ENCODE peak calls at places on chromosomes 13 and 19, in six cellular contexts. One of them, this sample, is unnamed.

GRCh38 chr13:100675660-100676129 is 1.1 kb upstream of the TMTC4 start:
- DNase-seq in A549: no peak
- DNase-seq in IMR-90: no peak
- DNase-seq in transverse colon: no peak
- DNase-seq in sigmoid colon: no peak
- DNase-seq in neural progenitor cell: no peak
- DNase-seq in this sample: no peak

GRCh38 chr19:35090160-35090794 is 25.3 kb upstream of the FXYD3 start:
- DNase-seq in A549: peak; percentile 82
- DNase-seq in sigmoid colon: no peak
- DNase-seq in neural progenitor cell: peak; percentile 78
- DNase-seq in IMR-90: peak; percentile 53
- DNase-seq in transverse colon: peak; percentile 58
- DNase-seq in this sample: peak; percentile 28

GRCh38 chr13:44309771-44310767 is 63.6 kb upstream of the SERP2 start:
- DNase-seq in A549: peak; percentile 67
- DNase-seq in transverse colon: peak; percentile 84
- DNase-seq in neural progenitor cell: no peak
- DNase-seq in sigmoid colon: peak; percentile 74
- DNase-seq in IMR-90: no peak
- DNase-seq in this sample: peak; percentile 53

GRCh38 chr13:67402546-67402945 is 172.4 kb upstream of the PCDH9 start:
- DNase-seq in sigmoid colon: no peak
- DNase-seq in A549: no peak
- DNase-seq in neural progenitor cell: no peak
- DNase-seq in IMR-90: no peak
- DNase-seq in transverse colon: no peak
- DNase-seq in this sample: peak; percentile 6

GRCh38 chr13:64127856-64128255 is 2712.2 kb upstream of the PCDH20 start:
- DNase-seq in IMR-90: no peak
- DNase-seq in sigmoid colon: no peak
- DNase-seq in neural progenitor cell: no peak
- DNase-seq in A549: no peak
- DNase-seq in transverse colon: no peak
- DNase-seq in this sample: no peak

GRCh38 chr13:25923217-25924085 is 128.4 kb downstream of the SHISA2 start:
- DNase-seq in IMR-90: no peak
- DNase-seq in transverse colon: no peak
- DNase-seq in sigmoid colon: no peak
- DNase-seq in A549: no peak
- DNase-seq in neural progenitor cell: no peak
- DNase-seq in this sample: no peak

GRCh38 chr13:69970521-69970920 is 137.1 kb upstream of the ATXN8OS start:
- DNase-seq in IMR-90: no peak
- DNase-seq in A549: peak; percentile 0
- DNase-seq in sigmoid colon: no peak
- DNase-seq in neural progenitor cell: no peak
- DNase-seq in transverse colon: no peak
- DNase-seq in this sample: peak; percentile 5

GRCh38 chr13:43368003-43368402 is 344.6 kb downstream of the DNAJC15 start:
- DNase-seq in sigmoid colon: no peak
- DNase-seq in transverse colon: no peak
- DNase-seq in IMR-90: peak; percentile 57
- DNase-seq in A549: no peak
- DNase-seq in neural progenitor cell: no peak
- DNase-seq in this sample: no peak

GRCh38 chr13:95697052-95697680 is 20.2 kb downstream of the DNAJC3 start:
- DNase-seq in IMR-90: no peak
- DNase-seq in neural progenitor cell: no peak
- DNase-seq in sigmoid colon: no peak
- DNase-seq in A549: no peak
- DNase-seq in transverse colon: no peak
- DNase-seq in this sample: no peak

GRCh38 chr13:51643114-51643881 is 59.0 kb downstream of the WDFY2 start:
- DNase-seq in neural progenitor cell: no peak
- DNase-seq in IMR-90: peak; percentile 91
- DNase-seq in transverse colon: no peak
- DNase-seq in sigmoid colon: no peak
- DNase-seq in A549: peak; percentile 66
- DNase-seq in this sample: peak; percentile 93

GRCh38 chr19:13872339-13872694 is 4.6 kb upstream of the NANOS3 start:
- DNase-seq in IMR-90: no peak
- DNase-seq in sigmoid colon: no peak
- DNase-seq in A549: no peak
- DNase-seq in transverse colon: no peak
- DNase-seq in neural progenitor cell: no peak
- DNase-seq in this sample: no peak

GRCh38 chr19:40542197-40542859 is 34.3 kb upstream of the SHKBP1 start:
- DNase-seq in sigmoid colon: peak; percentile 95
- DNase-seq in neural progenitor cell: no peak
- DNase-seq in transverse colon: peak; percentile 53
- DNase-seq in A549: no peak
- DNase-seq in IMR-90: peak; percentile 60
- DNase-seq in this sample: no peak

GRCh38 chr13:40922437-40923040 is 96.6 kb downstream of the ELF1 start:
- DNase-seq in IMR-90: no peak
- DNase-seq in neural progenitor cell: peak; percentile 11
- DNase-seq in transverse colon: peak; percentile 61
- DNase-seq in A549: no peak
- DNase-seq in sigmoid colon: no peak
- DNase-seq in this sample: no peak

GRCh38 chr13:44764334-44764733 is 188.2 kb upstream of the TSC22D1 start:
- DNase-seq in A549: no peak
- DNase-seq in neural progenitor cell: peak; percentile 26
- DNase-seq in IMR-90: no peak
- DNase-seq in sigmoid colon: no peak
- DNase-seq in transverse colon: peak; percentile 78
- DNase-seq in this sample: no peak

GRCh38 chr13:70941454-70941853 is 833.2 kb upstream of the KLHL1 start:
- DNase-seq in A549: no peak
- DNase-seq in neural progenitor cell: no peak
- DNase-seq in IMR-90: no peak
- DNase-seq in sigmoid colon: no peak
- DNase-seq in transverse colon: no peak
- DNase-seq in this sample: no peak

GRCh38 chr13:44591316-44591715 is 15.2 kb upstream of the TSC22D1 start:
- DNase-seq in neural progenitor cell: peak; percentile 28
- DNase-seq in IMR-90: no peak
- DNase-seq in A549: no peak
- DNase-seq in sigmoid colon: no peak
- DNase-seq in transverse colon: no peak
- DNase-seq in this sample: no peak

GRCh38 chr19:30719189-30719990 is 347.2 kb downstream of the ZNF536 start:
- DNase-seq in sigmoid colon: peak; percentile 85
- DNase-seq in A549: peak; percentile 33
- DNase-seq in neural progenitor cell: peak; percentile 66
- DNase-seq in IMR-90: no peak
- DNase-seq in transverse colon: peak; percentile 60
- DNase-seq in this sample: peak; percentile 8

GRCh38 chr13:42048625-42049453 is at the start of gene DGKH:
- DNase-seq in transverse colon: peak; percentile 90
- DNase-seq in A549: peak; percentile 70
- DNase-seq in IMR-90: peak; percentile 78
- DNase-seq in neural progenitor cell: peak; percentile 89
- DNase-seq in sigmoid colon: peak; percentile 92
- DNase-seq in this sample: peak; percentile 65

GRCh38 chr19:3097442-3097871 is 3.3 kb downstream of the GNA11 start:
- DNase-seq in sigmoid colon: no peak
- DNase-seq in IMR-90: no peak
- DNase-seq in neural progenitor cell: no peak
- DNase-seq in transverse colon: peak; percentile 41
- DNase-seq in A549: no peak
- DNase-seq in this sample: no peak

GRCh38 chr19:5484398-5485285 is 29.4 kb downstream of the ZNRF4 start:
- DNase-seq in sigmoid colon: no peak
- DNase-seq in transverse colon: no peak
- DNase-seq in neural progenitor cell: peak; percentile 71
- DNase-seq in IMR-90: peak; percentile 60
- DNase-seq in A549: no peak
- DNase-seq in this sample: peak; percentile 54

GRCh38 chr19:29884466-29884865 is 57.6 kb upstream of the URI1 start:
- DNase-seq in transverse colon: no peak
- DNase-seq in neural progenitor cell: no peak
- DNase-seq in A549: no peak
- DNase-seq in IMR-90: no peak
- DNase-seq in sigmoid colon: peak; percentile 46
- DNase-seq in this sample: no peak

GRCh38 chr13:76425930-76426329 is 460.3 kb downstream of the KCTD12 start:
- DNase-seq in neural progenitor cell: no peak
- DNase-seq in A549: no peak
- DNase-seq in transverse colon: no peak
- DNase-seq in sigmoid colon: no peak
- DNase-seq in IMR-90: peak; percentile 93
- DNase-seq in this sample: peak; percentile 65

GRCh38 chr13:107250626-107251025 is 682.7 kb upstream of the ARGLU1 start:
- DNase-seq in sigmoid colon: no peak
- DNase-seq in IMR-90: peak; percentile 22
- DNase-seq in transverse colon: no peak
- DNase-seq in neural progenitor cell: no peak
- DNase-seq in A549: no peak
- DNase-seq in this sample: no peak

GRCh38 chr13:24671367-24672117 is 8.7 kb upstream of the ATP12A start:
- DNase-seq in sigmoid colon: peak; percentile 86
- DNase-seq in A549: peak; percentile 67
- DNase-seq in IMR-90: peak; percentile 72
- DNase-seq in transverse colon: peak; percentile 50
- DNase-seq in neural progenitor cell: peak; percentile 69
- DNase-seq in this sample: peak; percentile 74

GRCh38 chr19:58586131-58586765 is 13.1 kb upstream of the MZF1 start:
- DNase-seq in neural progenitor cell: no peak
- DNase-seq in sigmoid colon: peak; percentile 60
- DNase-seq in IMR-90: no peak
- DNase-seq in transverse colon: no peak
- DNase-seq in A549: no peak
- DNase-seq in this sample: no peak

GRCh38 chr13:30034448-30034795 is 184.0 kb upstream of the UBL3 start:
- DNase-seq in transverse colon: no peak
- DNase-seq in IMR-90: peak; percentile 36
- DNase-seq in sigmoid colon: no peak
- DNase-seq in neural progenitor cell: no peak
- DNase-seq in A549: no peak
- DNase-seq in this sample: no peak

GRCh38 chr19:41296323-41296935 is 13.5 kb upstream of the CCDC97 start:
- DNase-seq in IMR-90: no peak
- DNase-seq in sigmoid colon: no peak
- DNase-seq in transverse colon: peak; percentile 31
- DNase-seq in neural progenitor cell: no peak
- DNase-seq in A549: no peak
- DNase-seq in this sample: no peak

DNA sequence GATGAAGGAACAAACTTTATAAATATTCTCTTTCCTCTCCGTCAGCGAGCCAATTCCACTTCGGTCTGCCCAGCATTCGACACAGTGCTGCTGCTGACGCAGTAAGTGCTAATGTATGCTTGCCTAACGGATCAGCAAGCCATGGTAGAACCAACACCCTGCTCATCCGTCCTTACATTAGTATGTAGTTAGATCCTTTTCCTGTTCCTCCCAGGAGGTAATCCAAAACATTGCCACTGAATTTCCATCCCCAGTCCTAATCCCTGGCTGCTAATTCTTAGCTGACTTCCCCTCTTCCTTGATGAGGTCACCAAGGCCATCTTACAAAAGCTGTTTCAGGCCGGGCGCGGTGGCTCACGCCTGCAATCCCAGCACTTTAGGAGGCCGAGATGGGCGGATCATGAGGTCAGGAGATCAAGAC is 88.0 kb downstream of the STARD13 start:
- DNase-seq in A549: no peak
- DNase-seq in sigmoid colon: no peak
- DNase-seq in IMR-90: no peak
- DNase-seq in transverse colon: no peak
- DNase-seq in neural progenitor cell: no peak
- DNase-seq in this sample: no peak
- H3K27ac ChIP-seq in A549: no peak overlapping the region
- H3K27ac ChIP-seq in sigmoid colon: peak overlapping the region; percentile 86
- H3K27ac ChIP-seq in IMR-90: peak overlapping the region; percentile 17
- H3K27ac ChIP-seq in transverse colon: peak overlapping the region; percentile 61
- H3K27ac ChIP-seq in neural progenitor cell: no peak overlapping the region
- H3K27ac ChIP-seq in this sample: no peak overlapping the region

GRCh38 chr13:31090921-31091624 is 70.6 kb downstream of the HSPH1 start:
- DNase-seq in sigmoid colon: no peak
- DNase-seq in transverse colon: no peak
- DNase-seq in IMR-90: peak; percentile 25
- DNase-seq in A549: no peak
- DNase-seq in neural progenitor cell: no peak
- DNase-seq in this sample: no peak

GRCh38 chr13:31088826-31089420 is 72.8 kb downstream of the HSPH1 start:
- DNase-seq in A549: no peak
- DNase-seq in neural progenitor cell: no peak
- DNase-seq in transverse colon: no peak
- DNase-seq in IMR-90: no peak
- DNase-seq in sigmoid colon: no peak
- DNase-seq in this sample: no peak

GRCh38 chr13:31092631-31093030 is 69.1 kb downstream of the HSPH1 start:
- DNase-seq in transverse colon: no peak
- DNase-seq in sigmoid colon: no peak
- DNase-seq in A549: no peak
- DNase-seq in IMR-90: no peak
- DNase-seq in neural progenitor cell: no peak
- DNase-seq in this sample: no peak

GRCh38 chr13:31090096-31090495 is 71.6 kb downstream of the HSPH1 start:
- DNase-seq in sigmoid colon: no peak
- DNase-seq in neural progenitor cell: no peak
- DNase-seq in A549: no peak
- DNase-seq in transverse colon: no peak
- DNase-seq in IMR-90: no peak
- DNase-seq in this sample: no peak

GRCh38 chr13:31089649-31090048 is 72.1 kb downstream of the HSPH1 start:
- DNase-seq in A549: no peak
- DNase-seq in sigmoid colon: no peak
- DNase-seq in neural progenitor cell: no peak
- DNase-seq in IMR-90: no peak
- DNase-seq in transverse colon: no peak
- DNase-seq in this sample: no peak
- H3K4me1 ChIP-seq in A549: no peaks in the 10 kb centered on the region
- H3K4me1 ChIP-seq in sigmoid colon: no peaks in the 10 kb centered on the region
- H3K4me1 ChIP-seq in neural progenitor cell: peaks cover 5% of the 10 kb centered on the region
- H3K4me1 ChIP-seq in IMR-90: no peaks in the 10 kb centered on the region
- H3K4me1 ChIP-seq in transverse colon: no peaks in the 10 kb centered on the region
- H3K4me1 ChIP-seq in this sample: no peaks in the 10 kb centered on the region

GRCh38 chr19:55279773-55280643 is at the start of gene HSPBP1:
- DNase-seq in transverse colon: peak; percentile 98
- DNase-seq in sigmoid colon: peak; percentile 98
- DNase-seq in neural progenitor cell: peak; percentile 98
- DNase-seq in IMR-90: peak; percentile 91
- DNase-seq in A549: peak; percentile 100
- DNase-seq in this sample: peak; percentile 90
- H3K27ac ChIP-seq in transverse colon: peak within 1 kb of the TSS; percentile 87
- H3K27ac ChIP-seq in sigmoid colon: peak within 1 kb of the TSS; percentile 86
- H3K27ac ChIP-seq in neural progenitor cell: peak within 1 kb of the TSS; percentile 88
- H3K27ac ChIP-seq in IMR-90: peak within 1 kb of the TSS; percentile 62
- H3K27ac ChIP-seq in A549: peak within 1 kb of the TSS; percentile 92
- H3K27ac ChIP-seq in this sample: peak within 1 kb of the TSS; percentile 74

DNA sequence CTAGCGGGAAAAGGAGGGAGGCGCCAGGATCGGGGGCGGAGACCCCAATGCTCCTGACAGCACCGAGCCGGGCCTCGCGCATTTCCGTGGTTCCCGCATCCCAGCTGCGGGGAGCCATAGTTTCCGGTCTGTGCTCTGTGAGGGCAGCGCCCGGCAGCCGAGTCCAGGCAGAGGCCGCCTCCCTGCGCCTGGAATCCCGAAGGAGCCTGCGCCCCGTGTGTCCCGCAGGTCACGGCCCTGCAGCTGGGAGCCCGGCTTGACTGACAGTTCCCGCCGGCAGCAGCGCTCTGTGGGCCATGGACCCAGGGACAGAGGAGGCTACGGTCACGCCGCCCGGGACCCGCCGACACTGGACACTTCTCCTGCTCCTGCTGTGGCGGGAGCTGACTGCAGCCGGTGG is 74.6 kb upstream of the C13orf46 start:
- DNase-seq in transverse colon: peak; percentile 42
- DNase-seq in A549: no peak
- DNase-seq in neural progenitor cell: peak; percentile 38
- DNase-seq in sigmoid colon: no peak
- DNase-seq in IMR-90: no peak
- DNase-seq in this sample: no peak
- H3K4me1 ChIP-seq in transverse colon: peaks cover 28% of the 10 kb centered on the region
- H3K4me1 ChIP-seq in A549: peaks cover 6% of the 10 kb centered on the region
- H3K4me1 ChIP-seq in neural progenitor cell: peaks cover 27% of the 10 kb centered on the region
- H3K4me1 ChIP-seq in sigmoid colon: peaks cover 7% of the 10 kb centered on the region
- H3K4me1 ChIP-seq in IMR-90: peaks cover 16% of the 10 kb centered on the region
- H3K4me1 ChIP-seq in this sample: peaks cover 19% of the 10 kb centered on the region

This sample was measured in astrocyte.